ENCODE peak calls at places on chromosomes 11 and 22, in five cellular contexts. One of them, this sample, is unnamed.

GRCh38 chr11:58573451-58574104 is 2.1 kb downstream of the LPXN start:
- DNase-seq in NB4: peak
- DNase-seq in CD4-positive, alpha-beta T cell: no peak
- DNase-seq in fibroblast of pulmonary artery: peak
- DNase-seq in H1: no peak
- DNase-seq in this sample: no peak

GRCh38 chr22:42108848-42109247 is 18.3 kb upstream of the NDUFA6 start:
- DNase-seq in NB4: no peak
- DNase-seq in CD4-positive, alpha-beta T cell: no peak
- DNase-seq in fibroblast of pulmonary artery: no peak
- DNase-seq in H1: peak
- DNase-seq in this sample: no peak

GRCh38 chr22:46694423-46695170 is 43.5 kb downstream of the CERK start:
- DNase-seq in NB4: no peak
- DNase-seq in CD4-positive, alpha-beta T cell: no peak
- DNase-seq in fibroblast of pulmonary artery: no peak
- DNase-seq in H1: no peak
- DNase-seq in this sample: no peak

GRCh38 chr11:70527046-70527395 is 128.7 kb downstream of the CTTN start:
- DNase-seq in NB4: no peak
- DNase-seq in CD4-positive, alpha-beta T cell: no peak
- DNase-seq in fibroblast of pulmonary artery: no peak
- DNase-seq in H1: no peak
- DNase-seq in this sample: no peak

GRCh38 chr11:60915250-60915914 is 1.4 kb downstream of the TMEM109 start:
- DNase-seq in NB4: peak
- DNase-seq in CD4-positive, alpha-beta T cell: peak
- DNase-seq in fibroblast of pulmonary artery: peak
- DNase-seq in H1: peak
- DNase-seq in this sample: no peak

GRCh38 chr11:61737131-61737530 is 15.3 kb upstream of the MYRF start:
- DNase-seq in NB4: peak
- DNase-seq in CD4-positive, alpha-beta T cell: no peak
- DNase-seq in fibroblast of pulmonary artery: no peak
- DNase-seq in H1: no peak
- DNase-seq in this sample: no peak

GRCh38 chr11:66221726-66222236 is 46.7 kb upstream of the RAB1B start:
- DNase-seq in NB4: peak
- DNase-seq in CD4-positive, alpha-beta T cell: no peak
- DNase-seq in fibroblast of pulmonary artery: no peak
- DNase-seq in H1: no peak
- DNase-seq in this sample: no peak

GRCh38 chr22:39710380-39711117 is 140.0 kb downstream of the CACNA1I start:
- DNase-seq in NB4: no peak
- DNase-seq in CD4-positive, alpha-beta T cell: no peak
- DNase-seq in fibroblast of pulmonary artery: peak
- DNase-seq in H1: no peak
- DNase-seq in this sample: no peak

GRCh38 chr11:12418019-12418611 is 40.7 kb downstream of the PARVA start:
- DNase-seq in NB4: no peak
- DNase-seq in CD4-positive, alpha-beta T cell: no peak
- DNase-seq in fibroblast of pulmonary artery: peak
- DNase-seq in H1: no peak
- DNase-seq in this sample: no peak

GRCh38 chr11:17875908-17876307 is 136.9 kb downstream of the SERGEF start:
- DNase-seq in NB4: no peak
- DNase-seq in CD4-positive, alpha-beta T cell: no peak
- DNase-seq in fibroblast of pulmonary artery: no peak
- DNase-seq in H1: no peak
- DNase-seq in this sample: no peak

GRCh38 chr11:102850973-102851745 is 7.8 kb upstream of the MMP3 start:
- DNase-seq in NB4: no peak
- DNase-seq in CD4-positive, alpha-beta T cell: no peak
- DNase-seq in fibroblast of pulmonary artery: peak
- DNase-seq in H1: no peak
- DNase-seq in this sample: no peak

GRCh38 chr11:8327761-8328192 is 64.1 kb upstream of the LMO1 start:
- DNase-seq in NB4: peak
- DNase-seq in CD4-positive, alpha-beta T cell: no peak
- DNase-seq in fibroblast of pulmonary artery: no peak
- DNase-seq in H1: no peak
- DNase-seq in this sample: no peak

GRCh38 chr11:18294862-18295261 is 27.1 kb downstream of the HPS5 start:
- DNase-seq in NB4: no peak
- DNase-seq in CD4-positive, alpha-beta T cell: no peak
- DNase-seq in fibroblast of pulmonary artery: no peak
- DNase-seq in H1: no peak
- DNase-seq in this sample: no peak

GRCh38 chr11:78659326-78660319 is 85.0 kb upstream of the NARS2 start:
- DNase-seq in NB4: no peak
- DNase-seq in CD4-positive, alpha-beta T cell: no peak
- DNase-seq in fibroblast of pulmonary artery: no peak
- DNase-seq in H1: peak
- DNase-seq in this sample: no peak

GRCh38 chr11:114607753-114608459 is 12.3 kb upstream of the NXPE4 start:
- DNase-seq in NB4: no peak
- DNase-seq in CD4-positive, alpha-beta T cell: no peak
- DNase-seq in fibroblast of pulmonary artery: peak
- DNase-seq in H1: no peak
- DNase-seq in this sample: no peak

GRCh38 chr11:706957-707816 is 1.2 kb downstream of the EPS8L2 start:
- DNase-seq in NB4: no peak
- DNase-seq in CD4-positive, alpha-beta T cell: no peak
- DNase-seq in fibroblast of pulmonary artery: no peak
- DNase-seq in H1: no peak
- DNase-seq in this sample: no peak

GRCh38 chr11:6926208-6927029 is at the start of gene ZNF215:
- DNase-seq in NB4: no peak
- DNase-seq in CD4-positive, alpha-beta T cell: no peak
- DNase-seq in fibroblast of pulmonary artery: peak
- DNase-seq in H1: peak
- DNase-seq in this sample: no peak

GRCh38 chr11:59283311-59283710 is 70.6 kb upstream of the MPEG1 start:
- DNase-seq in NB4: no peak
- DNase-seq in CD4-positive, alpha-beta T cell: no peak
- DNase-seq in fibroblast of pulmonary artery: no peak
- DNase-seq in H1: no peak
- DNase-seq in this sample: no peak

GRCh38 chr11:114416441-114416928 is 16.0 kb downstream of the RBM7 start:
- DNase-seq in NB4: no peak
- DNase-seq in CD4-positive, alpha-beta T cell: no peak
- DNase-seq in fibroblast of pulmonary artery: peak
- DNase-seq in H1: no peak
- DNase-seq in this sample: no peak

GRCh38 chr11:1838426-1839131 is at the start of gene TNNI2:
- DNase-seq in NB4: no peak
- DNase-seq in CD4-positive, alpha-beta T cell: no peak
- DNase-seq in fibroblast of pulmonary artery: no peak
- DNase-seq in H1: no peak
- DNase-seq in this sample: no peak

GRCh38 chr11:117490911-117491310 is 163.3 kb downstream of the CEP164 start:
- DNase-seq in NB4: no peak
- DNase-seq in CD4-positive, alpha-beta T cell: no peak
- DNase-seq in fibroblast of pulmonary artery: no peak
- DNase-seq in H1: no peak
- DNase-seq in this sample: no peak

GRCh38 chr22:23293720-23294119 is 113.4 kb downstream of the BCR start:
- DNase-seq in NB4: no peak
- DNase-seq in CD4-positive, alpha-beta T cell: no peak
- DNase-seq in fibroblast of pulmonary artery: no peak
- DNase-seq in H1: no peak
- DNase-seq in this sample: no peak

GRCh38 chr11:19433791-19434190 is 193.0 kb upstream of the E2F8 start:
- DNase-seq in NB4: no peak
- DNase-seq in CD4-positive, alpha-beta T cell: no peak
- DNase-seq in fibroblast of pulmonary artery: no peak
- DNase-seq in H1: no peak
- DNase-seq in this sample: no peak

GRCh38 chr11:63240791-63241379 is 2.5 kb downstream of the SLC22A25 start:
- DNase-seq in NB4: no peak
- DNase-seq in CD4-positive, alpha-beta T cell: no peak
- DNase-seq in fibroblast of pulmonary artery: no peak
- DNase-seq in H1: no peak
- DNase-seq in this sample: no peak

GRCh38 chr11:100550910-100551309 is 136.2 kb upstream of the ARHGAP42 start:
- DNase-seq in NB4: no peak
- DNase-seq in CD4-positive, alpha-beta T cell: no peak
- DNase-seq in fibroblast of pulmonary artery: no peak
- DNase-seq in H1: no peak
- DNase-seq in this sample: no peak

GRCh38 chr22:49296561-49296960 is 531.1 kb downstream of the BRD1 start:
- DNase-seq in NB4: no peak
- DNase-seq in CD4-positive, alpha-beta T cell: no peak
- DNase-seq in fibroblast of pulmonary artery: no peak
- DNase-seq in H1: peak
- DNase-seq in this sample: no peak

DNA sequence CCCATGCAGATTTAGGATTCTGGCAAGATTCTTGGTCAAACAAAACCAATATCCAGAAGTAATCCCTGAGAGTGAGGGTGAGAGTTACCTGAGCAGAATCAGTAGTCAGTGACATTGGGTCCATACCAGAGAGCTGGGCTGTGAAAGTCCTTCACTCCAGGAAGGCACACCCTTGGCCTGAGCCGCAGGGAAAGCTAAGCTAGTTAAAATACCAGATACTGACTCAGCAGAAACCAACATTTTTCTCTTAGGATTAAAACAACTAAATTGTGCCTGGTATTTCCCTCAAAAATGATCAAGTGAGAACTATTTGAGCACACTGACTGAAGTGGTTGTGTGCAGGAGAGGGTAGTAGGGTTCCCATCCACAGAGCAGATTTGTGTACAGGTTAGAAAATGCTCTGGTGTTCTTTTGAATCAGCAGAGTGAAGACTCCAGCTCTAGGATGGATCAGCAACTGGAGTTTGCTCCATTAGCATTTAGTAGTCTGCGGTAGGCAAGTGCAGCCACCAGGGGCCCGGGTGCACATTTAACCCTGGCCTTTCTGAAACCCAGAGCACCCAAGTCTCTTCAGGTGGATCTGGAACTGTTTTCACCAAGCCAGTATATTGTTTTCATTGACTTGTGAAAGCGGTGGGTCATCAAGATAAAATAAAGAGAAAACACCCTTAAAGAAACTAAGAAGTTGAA is 100.7 kb upstream of the CLPB start:
- DNase-seq in NB4: no peak
- DNase-seq in CD4-positive, alpha-beta T cell: no peak
- DNase-seq in fibroblast of pulmonary artery: no peak
- DNase-seq in H1: no peak
- DNase-seq in this sample: no peak
- TF ChIP-seq CTCF in NB4: peak
- TF ChIP-seq CTCF in CD4-positive, alpha-beta T cell: no peak
- TF ChIP-seq CTCF in fibroblast of pulmonary artery: peak
- TF ChIP-seq CTCF in H1: peak
- TF ChIP-seq CTCF in this sample: no peak

GRCh38 chr11:34356918-34357645 is 728 bp downstream of the ABTB2 start:
- DNase-seq in NB4: peak
- DNase-seq in CD4-positive, alpha-beta T cell: peak
- DNase-seq in fibroblast of pulmonary artery: peak
- DNase-seq in H1: peak
- DNase-seq in this sample: no peak

GRCh38 chr11:34358666-34359547 is 1.1 kb upstream of the ABTB2 start:
- DNase-seq in NB4: peak
- DNase-seq in CD4-positive, alpha-beta T cell: peak
- DNase-seq in fibroblast of pulmonary artery: peak
- DNase-seq in H1: peak
- DNase-seq in this sample: no peak

GRCh38 chr11:34358258-34358665 is 452 bp upstream of the ABTB2 start:
- DNase-seq in NB4: peak
- DNase-seq in CD4-positive, alpha-beta T cell: no peak
- DNase-seq in fibroblast of pulmonary artery: peak
- DNase-seq in H1: no peak
- DNase-seq in this sample: no peak

GRCh38 chr11:34356576-34356917 is 1.3 kb downstream of the ABTB2 start:
- DNase-seq in NB4: peak
- DNase-seq in CD4-positive, alpha-beta T cell: peak
- DNase-seq in fibroblast of pulmonary artery: peak
- DNase-seq in H1: no peak
- DNase-seq in this sample: no peak

DNA sequence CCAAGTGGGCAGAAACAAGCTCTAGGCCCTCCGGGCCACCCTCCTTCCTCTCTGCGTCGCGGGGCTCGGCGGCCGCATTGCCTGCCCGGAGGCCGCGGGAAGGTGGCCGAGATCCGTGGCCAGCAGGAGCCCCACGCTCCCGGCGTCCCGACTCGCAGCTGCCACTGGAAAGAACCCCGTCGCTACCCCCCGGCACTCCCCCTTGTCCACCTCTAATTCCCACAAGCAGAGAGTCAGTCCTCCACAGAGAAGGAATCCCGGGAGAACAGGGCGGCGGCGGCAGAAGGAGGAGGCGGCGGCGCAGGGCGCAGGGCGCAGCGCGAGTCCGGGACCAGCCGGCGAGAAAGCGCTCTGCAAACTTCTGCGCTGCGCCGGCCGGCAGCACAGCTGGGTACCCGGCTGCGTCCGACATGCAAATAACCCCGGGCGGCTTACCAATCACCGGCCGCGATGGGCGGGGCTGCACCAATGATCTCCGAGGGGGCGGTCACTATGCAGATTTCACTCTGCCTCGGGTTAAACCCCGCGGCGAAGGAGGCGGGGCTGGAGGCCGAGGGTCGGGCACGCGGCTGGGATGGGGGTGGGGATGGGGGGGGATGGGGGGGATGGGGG is at the start of gene ABTB2:
- DNase-seq in NB4: peak
- DNase-seq in CD4-positive, alpha-beta T cell: peak
- DNase-seq in fibroblast of pulmonary artery: peak
- DNase-seq in H1: peak
- DNase-seq in this sample: peak
- TF ChIP-seq CTCF in NB4: no peak
- TF ChIP-seq CTCF in CD4-positive, alpha-beta T cell: no peak
- TF ChIP-seq CTCF in fibroblast of pulmonary artery: no peak
- TF ChIP-seq CTCF in H1: no peak
- TF ChIP-seq CTCF in this sample: no peak

GRCh38 chr11:109939176-109939810 is 153.9 kb upstream of the ZC3H12C start:
- DNase-seq in NB4: peak
- DNase-seq in CD4-positive, alpha-beta T cell: no peak
- DNase-seq in fibroblast of pulmonary artery: peak
- DNase-seq in H1: no peak
- DNase-seq in this sample: no peak
- TF ChIP-seq CTCF in NB4: peak
- TF ChIP-seq CTCF in CD4-positive, alpha-beta T cell: no peak
- TF ChIP-seq CTCF in fibroblast of pulmonary artery: peak
- TF ChIP-seq CTCF in H1: peak
- TF ChIP-seq CTCF in this sample: peak

GRCh38 chr22:43894122-43894521 is 2.3 kb upstream of the PNPLA5 start:
- DNase-seq in NB4: no peak
- DNase-seq in CD4-positive, alpha-beta T cell: no peak
- DNase-seq in fibroblast of pulmonary artery: no peak
- DNase-seq in H1: no peak
- DNase-seq in this sample: no peak

GRCh38 chr22:43893266-43893665 is 1.5 kb upstream of the PNPLA5 start:
- DNase-seq in NB4: no peak
- DNase-seq in CD4-positive, alpha-beta T cell: no peak
- DNase-seq in fibroblast of pulmonary artery: no peak
- DNase-seq in H1: no peak
- DNase-seq in this sample: no peak

GRCh38 chr22:43897751-43898261 is 6.0 kb upstream of the PNPLA5 start:
- DNase-seq in NB4: no peak
- DNase-seq in CD4-positive, alpha-beta T cell: no peak
- DNase-seq in fibroblast of pulmonary artery: peak
- DNase-seq in H1: no peak
- DNase-seq in this sample: no peak

GRCh38 chr22:43892183-43892894 is 526 bp upstream of the PNPLA5 start:
- DNase-seq in NB4: no peak
- DNase-seq in CD4-positive, alpha-beta T cell: no peak
- DNase-seq in fibroblast of pulmonary artery: no peak
- DNase-seq in H1: no peak
- DNase-seq in this sample: no peak

GRCh38 chr22:43895986-43896645 is 4.3 kb upstream of the PNPLA5 start:
- DNase-seq in NB4: no peak
- DNase-seq in CD4-positive, alpha-beta T cell: no peak
- DNase-seq in fibroblast of pulmonary artery: no peak
- DNase-seq in H1: no peak
- DNase-seq in this sample: no peak
- TF ChIP-seq CTCF in NB4: peak
- TF ChIP-seq CTCF in CD4-positive, alpha-beta T cell: no peak
- TF ChIP-seq CTCF in fibroblast of pulmonary artery: no peak
- TF ChIP-seq CTCF in H1: peak
- TF ChIP-seq CTCF in this sample: no peak

This sample was measured in D721Med.